ENCODE peak calls at places on chromosomes 4 and X, in seven cellular contexts. J is uterus, A is fibroblast of pulmonary artery, C is AG04450, M is mesothelial cell of epicardium, Z is lower leg skin, E is tibial nerve. B is an unnamed sample.

GRCh38 chr4:84927428-84927827 is 39.1 kb downstream of the WDFY3 start:
- DNase-seq in A (no peak), E (no peak), C (no peak), M (no peak), J (no peak), Z (no peak), B (no peak)

GRCh38 chr4:95204873-95205272 is 343.9 kb downstream of the UNC5C start:
- DNase-seq in Z (no peak), E (no peak), C (no peak), J (no peak), A (no peak), M (no peak), B (no peak)

GRCh38 chr4:182875471-182875870 is 41.7 kb downstream of the DCTD start:
- DNase-seq in A (no peak), M (no peak), C (no peak), Z (no peak), J (no peak), E (no peak), B (no peak)

GRCh38 chr4:94766856-94767255 is 9.1 kb downstream of the BMPR1B start:
- DNase-seq in Z (no peak), E (no peak), J (no peak), C (no peak), M (no peak), A (no peak), B (no peak)

GRCh38 chr4:130896920-130897319 is 1801.0 kb downstream of the C4orf33 start:
- DNase-seq in E (no peak), C (no peak), A (no peak), M (no peak), Z (no peak), J (no peak), B (no peak)

GRCh38 chrX:40147399-40148188 is 49.8 kb upstream of the BCOR start:
- DNase-seq in E (no peak), A (no peak), M (no peak), C (no peak), Z (no peak), J (no peak), B (no peak)

GRCh38 chr4:168631241-168632151 is 134.6 kb downstream of the PALLD start:
- DNase-seq in M (peak; percentile 87), A (peak; percentile 64), J (peak; percentile 76), Z (no peak), C (no peak), E (peak; percentile 18), B (no peak)

GRCh38 chr4:3702551-3703221 is 63.5 kb upstream of the ADRA2C start:
- DNase-seq in A (no peak), J (no peak), C (no peak), M (no peak), Z (no peak), E (peak; percentile 1), B (no peak)

GRCh38 chrX:78375894-78376293 is 48.5 kb upstream of the CYSLTR1 start:
- DNase-seq in M (no peak), Z (no peak), A (no peak), J (no peak), C (no peak), E (no peak), B (peak; percentile 8)

GRCh38 chrX:120485562-120486520 is 16.7 kb upstream of the LAMP2 start:
- DNase-seq in A (peak; percentile 85), C (peak; percentile 32), M (peak; percentile 46), Z (peak; percentile 67), J (peak; percentile 71), E (peak; percentile 66), B (peak; percentile 75)

GRCh38 chr4:168917150-168917779 is 92.8 kb downstream of the CBR4 start:
- DNase-seq in A (peak; percentile 80), C (no peak), Z (no peak), M (no peak), J (no peak), E (no peak), B (peak; percentile 22)

GRCh38 chr4:86108834-86109233 is 251.0 kb downstream of the MAPK10 start:
- DNase-seq in Z (no peak), E (no peak), J (no peak), M (no peak), A (no peak), C (no peak), B (no peak)

GRCh38 chr4:163474027-163474426 is 473 bp upstream of the TKTL2 start:
- DNase-seq in J (no peak), Z (no peak), M (no peak), A (no peak), E (no peak), C (no peak), B (no peak)

GRCh38 chrX:68808686-68809357 is 20.0 kb upstream of the EFNB1 start:
- DNase-seq in E (no peak), Z (no peak), M (no peak), A (peak; percentile 54), J (no peak), C (no peak), B (peak; percentile 15)

GRCh38 chrX:34893741-34894140 is 48.9 kb upstream of the FAM47B start:
- DNase-seq in A (peak; percentile 24), Z (no peak), C (no peak), J (no peak), E (no peak), M (no peak), B (no peak)

GRCh38 chrX:115260330-115260729 is 26.4 kb upstream of the LRCH2 start:
- DNase-seq in E (no peak), M (no peak), C (peak; percentile 2), Z (no peak), J (no peak), A (no peak), B (peak; percentile 30)

GRCh38 chr4:87093443-87094123 is 126.8 kb downstream of the KLHL8 start:
- DNase-seq in A (peak; percentile 67), C (no peak), E (no peak), M (no peak), J (no peak), Z (no peak), B (peak; percentile 40)

GRCh38 chr4:22071749-22072148 is 123.2 kb upstream of the KCNIP4 start:
- DNase-seq in C (no peak), A (peak; percentile 1), Z (no peak), E (no peak), J (no peak), M (no peak), B (no peak)

GRCh38 chr4:7761720-7762119 is 177.9 kb downstream of the AFAP1 start:
- DNase-seq in E (peak; percentile 83), Z (peak; percentile 54), M (peak; percentile 76), A (peak; percentile 60), J (peak; percentile 67), C (no peak), B (no peak)

GRCh38 chr4:148284526-148285193 is 157.6 kb downstream of the NR3C2 start:
- DNase-seq in C (no peak), A (no peak), M (no peak), J (no peak), Z (no peak), E (no peak), B (no peak)

GRCh38 chr4:168712316-168712855 is 215.5 kb downstream of the PALLD start:
- DNase-seq in M (no peak), A (no peak), Z (no peak), C (no peak), E (no peak), J (no peak), B (no peak)

GRCh38 chrX:30679369-30679768 is 26.1 kb downstream of the GK start:
- DNase-seq in M (no peak), E (no peak), J (no peak), A (no peak), Z (no peak), C (no peak), B (no peak)

GRCh38 chr4:2263701-2264321 is 1.9 kb upstream of the MXD4 start:
- DNase-seq in M (no peak), E (no peak), Z (no peak), A (no peak), C (no peak), J (no peak), B (no peak)

GRCh38 chr4:141706445-141706844 is 70.1 kb downstream of the IL15 start:
- DNase-seq in J (no peak), A (no peak), C (no peak), Z (no peak), E (no peak), M (no peak), B (no peak)

GRCh38 chr4:141713771-141714445 is 77.5 kb downstream of the IL15 start:
- DNase-seq in E (no peak), A (peak; percentile 42), M (no peak), J (no peak), Z (no peak), C (no peak), B (peak; percentile 44)

GRCh38 chr4:141705747-141706377 is 69.5 kb downstream of the IL15 start:
- DNase-seq in C (no peak), Z (no peak), J (no peak), M (no peak), A (no peak), E (no peak), B (no peak)

GRCh38 chr4:141713185-141713584 is 76.8 kb downstream of the IL15 start:
- DNase-seq in M (no peak), A (no peak), Z (no peak), C (no peak), J (no peak), E (no peak), B (no peak)

GRCh38 chr4:141711211-141711610 is 74.8 kb downstream of the IL15 start:
- DNase-seq in E (no peak), J (no peak), A (peak; percentile 67), M (no peak), C (no peak), Z (no peak), B (peak; percentile 21)
- TF ChIP-seq CTCF in E (peak; percentile 46), J (peak; percentile 29), A (peak; percentile 96), M (peak; percentile 40), C (peak; percentile 72), Z (no peak), B (peak; percentile 84)

GRCh38 chrX:15849555-15849954 is 5.1 kb downstream of the AP1S2 start:
- DNase-seq in C (no peak), Z (no peak), J (no peak), E (no peak), A (peak; percentile 16), M (no peak), B (no peak)
- TF ChIP-seq CTCF in C (peak; percentile 39), Z (no peak), J (peak; percentile 21), E (peak; percentile 19), A (peak; percentile 31), M (no peak), B (no peak)

DNA sequence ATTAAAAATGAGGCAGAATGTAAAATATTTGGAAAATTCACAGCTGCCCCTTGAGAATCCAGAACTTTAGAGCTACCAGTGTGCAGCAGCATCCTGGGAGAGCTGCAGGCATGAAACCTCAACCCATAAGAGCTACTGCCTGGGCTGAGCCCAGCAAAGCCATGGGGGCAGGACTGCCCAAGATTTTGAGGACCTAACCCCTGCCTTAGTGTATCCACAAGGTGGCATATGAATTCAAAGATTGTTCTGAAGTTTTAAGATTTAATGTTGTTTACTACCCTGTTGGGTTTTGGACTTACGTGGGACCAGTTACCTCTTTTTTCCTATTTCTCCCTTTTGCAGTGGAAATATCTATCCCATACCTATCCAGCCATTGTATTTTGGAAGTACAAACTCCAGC is 26.4 kb downstream of the CASP6 start:
- DNase-seq in C (no peak), E (no peak), J (no peak), A (no peak), Z (no peak), M (no peak), B (no peak)
- TF ChIP-seq CTCF in C (no peak), E (no peak), J (no peak), A (no peak), Z (no peak), M (no peak), B (peak; percentile 38)

DNA sequence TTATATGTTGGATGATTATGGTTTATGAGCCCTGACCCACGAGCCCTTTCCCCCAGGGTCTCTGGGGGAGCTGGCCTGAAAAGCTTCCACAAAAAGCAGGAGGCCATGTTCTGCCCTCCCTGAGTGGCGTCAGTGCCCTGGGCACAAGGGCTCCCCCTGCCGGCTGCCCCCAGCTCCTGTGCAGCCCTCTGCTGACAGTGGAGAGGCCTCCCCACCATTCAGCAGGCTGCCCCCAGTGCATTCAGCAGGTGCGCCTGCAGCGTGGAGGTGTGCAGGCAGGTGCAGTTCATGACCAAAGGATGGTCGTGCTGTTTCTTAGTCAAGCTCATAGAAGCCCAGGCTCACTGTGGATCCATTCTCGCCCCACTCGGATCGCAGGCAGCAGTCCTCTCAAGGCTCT is 12.5 kb upstream of the S100P start:
- DNase-seq in E (no peak), A (no peak), M (no peak), J (no peak), Z (no peak), C (no peak), B (no peak)
- TF ChIP-seq CTCF in E (no peak), A (no peak), M (no peak), J (no peak), Z (no peak), C (no peak), B (peak; percentile 18)